ENCODE peak calls at places on chromosomes 3 and 15, in four cellular contexts. J is H9, A is tibial artery, U is breast epithelium. C is an unnamed sample. For H3K27me3, the result is how much of the 10 kb centered on the place peaks cover.

GRCh38 chr3:161149529-161149928 is 44.4 kb upstream of the B3GALNT1 start:
- DNase-seq in J (no peak), A (no peak), U (no peak), C (no peak)

GRCh38 chr3:157231071-157231470 is 71.1 kb upstream of the CCNL1 start:
- DNase-seq in J (no peak), A (no peak), U (no peak), C (no peak)

GRCh38 chr15:29670945-29671307 is 151.3 kb downstream of the TJP1 start:
- DNase-seq in J (no peak), A (no peak), U (no peak), C (no peak)

GRCh38 chr3:175266993-175267960 is 408.1 kb downstream of the NAALADL2 start:
- DNase-seq in J (no peak), A (no peak), U (no peak), C (no peak)

GRCh38 chr15:47332481-47332880 is 384.8 kb upstream of the SEMA6D start:
- DNase-seq in J (no peak), A (no peak), U (no peak), C (no peak)

GRCh38 chr15:77475898-77476297 is 55.2 kb downstream of the HMG20A start:
- DNase-seq in J (peak), A (no peak), U (no peak), C (no peak)

GRCh38 chr3:49349617-49350114 is 8.5 kb downstream of the GPX1 start:
- DNase-seq in J (no peak), A (no peak), U (no peak), C (no peak)

GRCh38 chr3:141876891-141877561 is 583 bp downstream of the ATP1B3 start:
- DNase-seq in J (peak), A (peak), U (no peak), C (peak)

GRCh38 chr3:172259191-172259590 is 189.1 kb downstream of the GHSR start:
- DNase-seq in J (no peak), A (no peak), U (no peak), C (no peak)

GRCh38 chr3:192772495-192772894 is 45.2 kb upstream of the FGF12 start:
- DNase-seq in J (peak), A (no peak), U (peak), C (peak)

GRCh38 chr3:99878005-99878404 is 60.3 kb downstream of the CMSS1 start:
- DNase-seq in J (no peak), A (no peak), U (no peak), C (no peak)

GRCh38 chr3:143674100-143674968 is 173.9 kb downstream of the SLC9A9 start:
- DNase-seq in J (peak), A (peak), U (peak), C (peak)

GRCh38 chr3:69499899-69500316 is 114.0 kb upstream of the FRMD4B start:
- DNase-seq in J (no peak), A (peak), U (no peak), C (peak)

GRCh38 chr3:53153914-53154434 is 7.0 kb upstream of the PRKCD start:
- DNase-seq in J (no peak), A (no peak), U (no peak), C (no peak)

GRCh38 chr3:193970773-193971206 is 165.2 kb upstream of the HES1 start:
- DNase-seq in J (no peak), A (no peak), U (no peak), C (no peak)

GRCh38 chr15:92619380-92620101 is 36.0 kb downstream of the FAM174B start:
- DNase-seq in J (no peak), A (no peak), U (peak), C (no peak)

GRCh38 chr3:11542551-11542950 is 101.2 kb downstream of the VGLL4 start:
- DNase-seq in J (no peak), A (peak), U (peak), C (no peak)

GRCh38 chr15:62075595-62076279 is 9.0 kb downstream of the C2CD4A start:
- DNase-seq in J (no peak), A (no peak), U (peak), C (no peak)

GRCh38 chr3:125003369-125003853 is 52.4 kb downstream of the HEG1 start:
- DNase-seq in J (no peak), A (peak), U (no peak), C (peak)

GRCh38 chr3:106794442-106794841 is 582.8 kb upstream of the CCDC54 start:
- DNase-seq in J (no peak), A (no peak), U (no peak), C (no peak)

GRCh38 chr15:84905016-84905916 is 20.8 kb downstream of the SLC28A1 start:
- DNase-seq in J (no peak), A (no peak), U (no peak), C (no peak)

GRCh38 chr3:101868534-101869464 is 19.5 kb downstream of the NFKBIZ start:
- DNase-seq in J (no peak), A (no peak), U (no peak), C (peak)

GRCh38 chr3:39982665-39983357 is 173.4 kb downstream of the MYRIP start:
- DNase-seq in J (no peak), A (no peak), U (no peak), C (no peak)

GRCh38 chr3:105793040-105793439 is 75.8 kb downstream of the CBLB start:
- DNase-seq in J (no peak), A (no peak), U (no peak), C (no peak)

GRCh38 chr3:13287833-13288232 is 132.3 kb downstream of the NUP210 start:
- DNase-seq in J (no peak), A (no peak), U (no peak), C (no peak)

GRCh38 chr3:27590437-27591320 is 106.5 kb upstream of the SLC4A7 start:
- DNase-seq in J (no peak), A (no peak), U (no peak), C (peak)

GRCh38 chr15:85316244-85316934 is 64.0 kb upstream of the AKAP13 start:
- DNase-seq in J (no peak), A (no peak), U (no peak), C (no peak)

GRCh38 chr3:176651622-176652021 is 545.7 kb downstream of the TBL1XR1 start:
- DNase-seq in J (no peak), A (no peak), U (no peak), C (no peak)

GRCh38 chr3:65729553-65729952 is 309.2 kb downstream of the MAGI1 start:
- DNase-seq in J (no peak), A (no peak), U (no peak), C (no peak)

GRCh38 chr3:191775451-191776233 is 314.7 kb downstream of the PYDC2 start:
- DNase-seq in J (no peak), A (no peak), U (no peak), C (no peak)

GRCh38 chr3:33046521-33046920 is 50.4 kb downstream of the GLB1 start:
- DNase-seq in J (no peak), A (no peak), U (no peak), C (no peak)

GRCh38 chr3:135106445-135106844 is 311.4 kb downstream of the EPHB1 start:
- DNase-seq in J (peak), A (no peak), U (no peak), C (no peak)

GRCh38 chr15:69391046-69391757 is 22.9 kb upstream of the KIF23 start:
- DNase-seq in J (no peak), A (no peak), U (no peak), C (no peak)

GRCh38 chr3:11370961-11371360 is 98.8 kb downstream of the ATG7 start:
- DNase-seq in J (no peak), A (no peak), U (no peak), C (no peak)

GRCh38 chr15:57552678-57553334 is 38.9 kb upstream of the MYZAP start:
- DNase-seq in J (no peak), A (no peak), U (no peak), C (no peak)

DNA sequence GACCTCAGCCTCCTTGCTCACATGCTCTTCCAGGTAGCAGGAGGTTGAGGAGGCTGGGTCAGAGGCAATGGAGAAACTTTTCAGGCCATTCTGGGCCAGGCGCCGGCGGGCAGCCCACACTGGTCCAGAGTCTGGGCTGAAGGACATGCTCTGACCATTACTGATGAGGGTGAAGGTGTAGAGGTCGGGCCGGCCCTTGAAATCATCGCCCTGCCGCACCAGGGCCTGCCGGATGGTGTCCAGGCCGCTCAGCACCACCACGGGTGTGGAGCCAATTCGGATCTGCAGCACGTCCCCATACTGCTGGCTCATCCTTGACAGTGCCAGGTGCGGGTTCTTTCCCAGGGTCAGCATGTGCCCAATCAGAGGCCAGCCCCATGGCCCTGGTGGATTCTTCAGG is 2.7 kb downstream of the CYP1A1 start:
- DNase-seq in J (no peak), A (no peak), U (no peak), C (no peak)
- H3K27me3 ChIP-seq in J (under half), A (under half), U (under half), C (under half)

GRCh38 chr3:45311953-45312795 is 76.2 kb upstream of the LARS2 start:
- DNase-seq in J (no peak), A (no peak), U (no peak), C (no peak)
- H3K27ac ChIP-seq in J (peak), A (no peak), U (no peak), C (no peak)

DNA sequence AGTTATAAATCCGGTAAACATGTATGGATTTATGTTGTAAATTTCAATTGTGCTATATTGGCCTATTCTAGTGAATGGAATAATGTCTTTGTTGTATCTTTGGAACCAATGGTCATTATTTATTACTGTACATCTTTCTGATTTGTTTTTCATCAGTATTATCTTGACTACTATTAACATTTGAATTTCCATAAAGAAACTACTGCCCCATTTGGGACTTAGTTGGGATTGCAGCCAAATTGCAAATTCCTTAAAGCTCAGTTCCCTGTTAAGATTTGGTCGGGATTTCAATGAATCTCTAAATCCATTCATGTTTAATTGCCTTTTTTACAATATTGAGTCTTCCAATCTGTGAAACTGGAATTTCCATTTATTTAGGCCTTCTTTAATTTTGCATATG is 822.4 kb upstream of the CADM2 start:
- DNase-seq in J (no peak), A (no peak), U (no peak), C (no peak)
- TF ChIP-seq CTCF in J (peak), A (no peak), U (no peak), C (no peak)

GRCh38 chr3:122283796-122284445 is 41.1 kb upstream of the CSTA start:
- DNase-seq in J (no peak), A (no peak), U (no peak), C (no peak)
- H3K27me3 ChIP-seq in J (under half), A (under half), U (under half), C (under half)

DNA sequence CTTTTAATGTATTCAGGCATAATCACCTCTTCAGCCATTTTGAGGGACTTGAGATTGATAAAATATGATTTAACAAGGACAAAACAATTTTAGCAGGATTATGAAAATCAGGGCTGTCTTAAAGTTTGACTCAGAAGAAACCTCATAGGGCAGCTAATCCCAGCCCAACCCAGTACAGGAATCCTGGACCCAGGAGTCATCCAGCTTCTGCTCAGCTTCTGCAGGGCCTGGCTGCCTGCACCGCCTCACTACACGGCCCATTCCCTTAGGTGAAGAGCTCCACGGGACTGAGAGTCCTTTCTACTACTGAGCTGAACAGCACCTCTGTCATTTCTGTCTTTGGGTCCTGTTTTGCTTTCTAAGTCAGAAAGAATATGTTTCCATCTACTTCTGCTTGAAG is 37.5 kb downstream of the ARHGAP31 start:
- DNase-seq in J (no peak), A (no peak), U (no peak), C (no peak)
- H3K27ac ChIP-seq in J (no peak), A (no peak), U (no peak), C (peak)